ENCODE peak calls at places on chromosomes 4 and X, in eight cellular contexts. V is heart left ventricle, W is IMR-90, M is Peyer's patch, X is ovary, Z is A549, F is right lobe of liver, O is HCT116. C is an unnamed sample.
A peak's percentile ranks its signal among the peaks of the same experiment; 100 is the strongest.

GRCh38 chrX:69493193-69493592 is 10.9 kb upstream of the NALF2 start:
- DNase-seq in V (peak; percentile 26), W (no peak), M (no peak), X (no peak), Z (peak; percentile 30), F (peak; percentile 35), O (peak; percentile 33), C (no peak)

GRCh38 chr4:1408418-1408817 is 2.2 kb upstream of the NKX1-1 start:
- DNase-seq in V (no peak), W (no peak), M (peak; percentile 38), X (no peak), Z (no peak), F (no peak), O (no peak), C (no peak)

GRCh38 chr4:137819964-137820383 is 287.7 kb upstream of the PCDH18 start:
- DNase-seq in V (no peak), W (peak; percentile 65), M (no peak), X (no peak), Z (peak; percentile 53), F (no peak), O (peak; percentile 50), C (no peak)

GRCh38 chr4:173264960-173265281 is 69.2 kb downstream of the HMGB2 start:
- DNase-seq in V (no peak), W (no peak), M (no peak), X (no peak), Z (no peak), F (no peak), O (no peak), C (no peak)

GRCh38 chr4:89177807-89178206 is 66.5 kb downstream of the TIGD2 start:
- DNase-seq in V (no peak), W (no peak), M (no peak), X (no peak), Z (no peak), F (no peak), O (no peak), C (no peak)

GRCh38 chr4:33709247-33709646 is 2535.1 kb downstream of the ARAP2 start:
- DNase-seq in V (no peak), W (peak; percentile 16), M (no peak), X (no peak), Z (no peak), F (no peak), O (no peak), C (no peak)

GRCh38 chr4:170374770-170375169 is 285.0 kb upstream of the AADAT start:
- DNase-seq in V (no peak), W (no peak), M (no peak), X (no peak), Z (peak; percentile 33), F (no peak), O (peak; percentile 40), C (no peak)

GRCh38 chr4:30245140-30245539 is 475.0 kb upstream of the PCDH7 start:
- DNase-seq in V (no peak), W (no peak), M (no peak), X (no peak), Z (no peak), F (no peak), O (no peak), C (no peak)

GRCh38 chr4:184778325-184778724 is 44.4 kb upstream of the CENPU start:
- DNase-seq in V (no peak), W (no peak), M (no peak), X (no peak), Z (no peak), F (no peak), O (no peak), C (no peak)

GRCh38 chrX:39592776-39593175 is 505.0 kb downstream of the BCOR start:
- DNase-seq in V (no peak), W (no peak), M (no peak), X (no peak), Z (no peak), F (no peak), O (no peak), C (no peak)

GRCh38 chr4:98421106-98421505 is 159.9 kb downstream of the RAP1GDS1 start:
- DNase-seq in V (no peak), W (peak; percentile 77), M (no peak), X (no peak), Z (no peak), F (no peak), O (no peak), C (no peak)

GRCh38 chrX:110786486-110786885 is 9.1 kb downstream of the CHRDL1 start:
- DNase-seq in V (no peak), W (peak; percentile 68), M (no peak), X (no peak), Z (no peak), F (no peak), O (no peak), C (no peak)

GRCh38 chr4:81499840-81500239 is 28.1 kb upstream of the RASGEF1B start:
- DNase-seq in V (no peak), W (no peak), M (no peak), X (no peak), Z (no peak), F (no peak), O (no peak), C (no peak)

DNA sequence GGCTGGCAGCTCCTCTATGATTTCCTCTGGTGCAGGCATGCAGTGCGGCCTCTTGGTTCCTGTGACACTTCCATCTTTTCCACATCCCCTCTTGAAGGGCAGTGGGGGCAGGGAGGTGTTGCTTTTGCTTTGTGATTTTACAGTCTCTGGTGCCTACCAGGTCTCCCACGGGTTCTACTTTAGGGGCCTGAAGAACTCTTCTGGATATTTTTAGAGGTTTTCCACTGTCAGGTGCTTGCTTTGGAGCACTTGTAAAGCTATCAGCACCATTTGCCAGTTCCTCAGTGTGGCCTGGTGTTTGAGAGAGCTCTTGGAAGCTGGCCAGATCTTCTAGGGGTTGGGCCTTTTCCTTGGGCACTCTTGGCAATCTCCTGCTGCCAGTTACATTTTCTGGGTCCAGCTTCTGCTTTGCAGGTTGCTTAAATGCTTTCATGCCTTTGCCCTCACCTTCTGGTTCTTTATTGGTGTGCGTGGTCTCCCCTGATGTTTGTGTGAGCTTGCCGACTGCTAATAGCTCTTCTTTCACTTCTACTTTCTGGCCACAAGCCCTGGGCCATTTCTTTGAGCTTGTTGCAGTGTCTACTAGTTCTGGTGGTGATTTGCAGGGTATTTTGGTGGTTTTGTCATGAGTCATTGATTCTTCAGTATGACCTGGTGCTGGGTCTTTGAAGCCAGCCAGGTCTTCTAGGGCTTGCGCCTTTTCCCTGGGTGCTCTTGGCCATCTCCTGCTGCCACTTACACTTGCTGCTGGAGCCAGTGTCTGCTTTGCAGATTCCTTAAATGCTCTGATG is 11.4 kb upstream of the CHST7 start:
- DNase-seq in V (no peak), W (no peak), M (no peak), X (no peak), Z (no peak), F (no peak), O (no peak), C (no peak)
- H3K4me3 ChIP-seq in V (no peak overlapping the region), W (no peak overlapping the region), M (no peak overlapping the region), X (no peak overlapping the region), Z (no peak overlapping the region), F (no peak overlapping the region), O (no peak overlapping the region), C (no peak overlapping the region)

DNA sequence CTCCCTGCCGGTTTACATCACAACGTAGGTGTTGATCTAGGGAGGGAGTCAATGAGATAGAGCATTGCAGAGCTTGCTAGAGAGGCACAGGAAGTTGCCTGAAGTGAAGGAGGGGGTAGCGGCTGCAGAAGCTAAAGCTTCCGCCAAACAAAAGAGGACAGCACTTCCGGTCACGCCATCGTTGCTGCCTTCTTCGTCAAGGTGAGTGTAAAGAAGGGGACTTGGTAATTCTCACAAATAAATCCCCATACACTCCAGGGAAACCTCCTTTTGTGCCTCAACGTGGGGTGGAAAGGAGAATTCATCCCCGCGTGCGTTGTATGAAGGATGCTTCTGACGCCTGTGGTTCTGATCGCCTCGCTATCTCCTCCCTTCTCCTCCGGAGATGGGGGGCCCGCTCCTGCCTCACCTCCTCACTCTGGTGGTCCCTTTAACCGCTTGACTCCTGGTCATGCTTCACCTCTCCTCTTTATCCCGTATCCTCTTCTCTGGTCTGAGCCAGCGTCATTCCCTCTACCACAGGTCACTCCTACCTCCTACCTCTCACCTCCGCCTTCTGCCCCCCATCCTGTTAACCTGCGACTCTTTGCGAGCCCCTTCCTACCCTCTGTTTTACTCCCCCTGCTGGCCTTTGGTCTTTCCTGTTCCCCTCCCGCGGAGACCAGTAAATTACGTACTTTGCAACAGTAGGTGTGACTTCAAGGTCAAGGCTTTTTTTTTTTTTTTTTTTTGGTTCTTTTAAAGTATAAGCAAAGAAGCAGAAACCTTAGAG is 59.9 kb downstream of the GSPT2 start:
- DNase-seq in V (peak; percentile 31), W (peak; percentile 67), M (peak; percentile 54), X (peak; percentile 46), Z (peak; percentile 86), F (peak; percentile 52), O (peak; percentile 60), C (peak; percentile 5)
- TF ChIP-seq POLR2A in V (no peak), W (no peak), M (no peak), X (no peak), Z (no peak), F (no peak), O (peak; percentile 57), C (no peak)

DNA sequence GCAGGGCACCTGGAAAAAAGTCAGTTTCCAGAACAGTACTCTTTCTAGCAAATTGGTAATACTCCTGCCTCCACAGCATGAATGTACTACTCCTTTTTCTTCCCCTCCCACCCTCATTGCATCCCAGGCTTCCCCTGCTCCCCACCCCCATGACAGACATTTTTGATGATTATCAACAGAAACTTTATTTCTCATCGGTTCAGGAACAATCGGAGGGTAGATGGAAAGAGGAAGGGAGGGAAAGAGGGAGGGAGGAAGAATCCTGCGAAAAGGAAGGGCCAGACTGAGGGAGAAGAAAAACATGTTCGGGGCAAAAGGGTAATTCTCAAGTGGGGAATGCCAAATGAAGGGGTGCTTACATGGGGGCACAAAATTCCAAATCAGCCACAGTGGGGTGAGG is 705 bp upstream of the CXorf65 start:
- DNase-seq in V (no peak), W (no peak), M (no peak), X (no peak), Z (no peak), F (no peak), O (no peak), C (no peak)
- H3K4me1 ChIP-seq in V (no peaks in the 10 kb centered on the region), W (no peaks in the 10 kb centered on the region), M (no peaks in the 10 kb centered on the region), X (no peaks in the 10 kb centered on the region), Z (no peaks in the 10 kb centered on the region), F (no peaks in the 10 kb centered on the region), O (no peaks in the 10 kb centered on the region), C (no peaks in the 10 kb centered on the region)

DNA sequence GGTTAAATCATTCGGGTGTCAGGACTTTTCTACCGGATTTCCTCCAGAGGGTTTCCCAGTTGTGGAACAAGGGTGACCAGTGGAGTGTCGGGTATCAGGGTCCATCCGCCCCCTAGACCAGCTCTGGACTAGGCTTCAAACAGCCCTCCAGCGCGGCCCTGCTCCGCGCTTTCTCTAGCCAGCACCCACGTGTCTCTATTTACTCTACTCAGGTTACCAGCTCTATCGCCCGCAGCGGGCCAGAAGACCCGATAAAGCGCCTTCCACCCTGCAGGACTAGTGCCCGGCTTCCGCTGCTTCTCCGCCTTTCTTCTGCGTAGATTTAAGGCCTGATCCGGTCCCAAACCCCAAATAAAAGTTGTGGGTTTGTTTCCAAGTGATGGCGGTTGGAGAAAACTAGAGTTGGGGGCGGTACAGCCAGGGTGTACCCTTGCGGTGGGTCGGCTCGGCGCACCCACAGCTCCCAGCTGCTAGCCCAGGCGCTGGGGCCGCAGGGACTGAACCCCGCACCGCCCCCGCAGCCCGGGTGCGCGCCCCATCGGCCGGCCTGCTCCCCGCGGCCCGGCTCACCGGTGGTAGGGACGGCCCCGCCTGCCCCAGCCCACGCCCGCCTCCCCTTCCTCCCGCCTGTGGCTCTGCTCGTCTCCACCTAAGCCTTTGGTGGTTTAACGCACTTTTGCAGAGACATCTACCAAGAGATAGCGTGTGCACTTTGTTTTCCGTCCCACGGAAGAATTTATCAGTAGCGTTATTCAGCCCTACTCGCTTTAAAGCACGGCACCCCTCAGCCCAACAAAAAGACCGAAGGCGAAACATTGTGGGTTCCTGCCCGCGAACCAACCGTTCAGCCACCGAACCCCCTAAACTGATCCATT is 2.1 kb downstream of the LEF1 start:
- DNase-seq in V (no peak), W (no peak), M (no peak), X (no peak), Z (no peak), F (no peak), O (no peak), C (no peak)
- H3K4me3 ChIP-seq in V (peak overlapping the region; percentile 59), W (peak overlapping the region; percentile 53), M (peak overlapping the region; percentile 66), X (peak overlapping the region; percentile 48), Z (no peak overlapping the region), F (no peak overlapping the region), O (no peak overlapping the region), C (peak overlapping the region; percentile 56)